ENCODE peak calls at places on chromosomes 6 and 20, in nine cellular contexts. One of them, this sample, is unnamed.

GRCh38 chr6:1402369-1402768 is 13.0 kb downstream of the FOXF2 start:
- DNase-seq in upper lobe of right lung: no peak
- DNase-seq in left ventricle myocardium inferior: no peak
- DNase-seq in CD8-positive, alpha-beta memory T cell: no peak
- DNase-seq in OCI-LY7: no peak
- DNase-seq in Caco-2: no peak
- DNase-seq in pancreas: no peak
- DNase-seq in adrenal gland: no peak
- DNase-seq in mesendoderm: no peak
- DNase-seq in this sample: no peak

GRCh38 chr20:47765715-47766594 is 19.3 kb downstream of the SULF2 start:
- DNase-seq in upper lobe of right lung: no peak
- DNase-seq in left ventricle myocardium inferior: no peak
- DNase-seq in CD8-positive, alpha-beta memory T cell: no peak
- DNase-seq in OCI-LY7: no peak
- DNase-seq in Caco-2: no peak
- DNase-seq in pancreas: no peak
- DNase-seq in adrenal gland: no peak
- DNase-seq in mesendoderm: peak; percentile 82
- DNase-seq in this sample: no peak

GRCh38 chr6:75882734-75883133 is 133.7 kb downstream of the MYO6 start:
- DNase-seq in upper lobe of right lung: no peak
- DNase-seq in left ventricle myocardium inferior: no peak
- DNase-seq in CD8-positive, alpha-beta memory T cell: no peak
- DNase-seq in OCI-LY7: no peak
- DNase-seq in Caco-2: no peak
- DNase-seq in pancreas: no peak
- DNase-seq in adrenal gland: no peak
- DNase-seq in mesendoderm: no peak
- DNase-seq in this sample: no peak

GRCh38 chr6:148392611-148393160 is 50.0 kb downstream of the SASH1 start:
- DNase-seq in upper lobe of right lung: no peak
- DNase-seq in left ventricle myocardium inferior: no peak
- DNase-seq in CD8-positive, alpha-beta memory T cell: no peak
- DNase-seq in OCI-LY7: no peak
- DNase-seq in Caco-2: no peak
- DNase-seq in pancreas: no peak
- DNase-seq in adrenal gland: no peak
- DNase-seq in mesendoderm: no peak
- DNase-seq in this sample: no peak

GRCh38 chr20:19701449-19701848 is 56.6 kb upstream of the RIN2 start:
- DNase-seq in upper lobe of right lung: no peak
- DNase-seq in left ventricle myocardium inferior: no peak
- DNase-seq in CD8-positive, alpha-beta memory T cell: no peak
- DNase-seq in OCI-LY7: peak; percentile 74
- DNase-seq in Caco-2: no peak
- DNase-seq in pancreas: no peak
- DNase-seq in adrenal gland: no peak
- DNase-seq in mesendoderm: no peak
- DNase-seq in this sample: no peak

GRCh38 chr6:84768442-84769174 is 4.2 kb upstream of the TBX18 start:
- DNase-seq in upper lobe of right lung: no peak
- DNase-seq in left ventricle myocardium inferior: no peak
- DNase-seq in CD8-positive, alpha-beta memory T cell: no peak
- DNase-seq in OCI-LY7: no peak
- DNase-seq in Caco-2: no peak
- DNase-seq in pancreas: no peak
- DNase-seq in adrenal gland: no peak
- DNase-seq in mesendoderm: peak; percentile 72
- DNase-seq in this sample: no peak

GRCh38 chr6:44262467-44263356 is 2.6 kb downstream of the NFKBIE start:
- DNase-seq in upper lobe of right lung: no peak
- DNase-seq in left ventricle myocardium inferior: no peak
- DNase-seq in CD8-positive, alpha-beta memory T cell: no peak
- DNase-seq in OCI-LY7: no peak
- DNase-seq in Caco-2: no peak
- DNase-seq in pancreas: no peak
- DNase-seq in adrenal gland: no peak
- DNase-seq in mesendoderm: no peak
- DNase-seq in this sample: no peak

GRCh38 chr6:47308223-47308567 is 1.5 kb downstream of the TNFRSF21 start:
- DNase-seq in upper lobe of right lung: no peak
- DNase-seq in left ventricle myocardium inferior: no peak
- DNase-seq in CD8-positive, alpha-beta memory T cell: no peak
- DNase-seq in OCI-LY7: peak; percentile 51
- DNase-seq in Caco-2: no peak
- DNase-seq in pancreas: no peak
- DNase-seq in adrenal gland: no peak
- DNase-seq in mesendoderm: no peak
- DNase-seq in this sample: no peak

GRCh38 chr20:59743767-59744485 is 139.6 kb downstream of the PHACTR3 start:
- DNase-seq in upper lobe of right lung: no peak
- DNase-seq in left ventricle myocardium inferior: no peak
- DNase-seq in CD8-positive, alpha-beta memory T cell: no peak
- DNase-seq in OCI-LY7: peak; percentile 3
- DNase-seq in Caco-2: peak; percentile 71
- DNase-seq in pancreas: no peak
- DNase-seq in adrenal gland: no peak
- DNase-seq in mesendoderm: peak; percentile 34
- DNase-seq in this sample: no peak

GRCh38 chr6:75283907-75284284 is 696 bp downstream of the TMEM30A start:
- DNase-seq in upper lobe of right lung: no peak
- DNase-seq in left ventricle myocardium inferior: no peak
- DNase-seq in CD8-positive, alpha-beta memory T cell: peak; percentile 2
- DNase-seq in OCI-LY7: peak; percentile 17
- DNase-seq in Caco-2: no peak
- DNase-seq in pancreas: no peak
- DNase-seq in adrenal gland: no peak
- DNase-seq in mesendoderm: peak; percentile 16
- DNase-seq in this sample: no peak

GRCh38 chr6:140636237-140636636 is 1261.8 kb upstream of the CITED2 start:
- DNase-seq in upper lobe of right lung: no peak
- DNase-seq in left ventricle myocardium inferior: no peak
- DNase-seq in CD8-positive, alpha-beta memory T cell: no peak
- DNase-seq in OCI-LY7: no peak
- DNase-seq in Caco-2: no peak
- DNase-seq in pancreas: no peak
- DNase-seq in adrenal gland: no peak
- DNase-seq in mesendoderm: no peak
- DNase-seq in this sample: no peak

GRCh38 chr6:85576479-85576878 is 17.2 kb downstream of the SNX14 start:
- DNase-seq in upper lobe of right lung: no peak
- DNase-seq in left ventricle myocardium inferior: no peak
- DNase-seq in CD8-positive, alpha-beta memory T cell: no peak
- DNase-seq in OCI-LY7: no peak
- DNase-seq in Caco-2: no peak
- DNase-seq in pancreas: no peak
- DNase-seq in adrenal gland: no peak
- DNase-seq in mesendoderm: no peak
- DNase-seq in this sample: no peak

GRCh38 chr6:107124934-107125348 is 9.6 kb upstream of the BEND3 start:
- DNase-seq in upper lobe of right lung: no peak
- DNase-seq in left ventricle myocardium inferior: no peak
- DNase-seq in CD8-positive, alpha-beta memory T cell: no peak
- DNase-seq in OCI-LY7: peak; percentile 73
- DNase-seq in Caco-2: no peak
- DNase-seq in pancreas: peak; percentile 9
- DNase-seq in adrenal gland: no peak
- DNase-seq in mesendoderm: peak; percentile 44
- DNase-seq in this sample: no peak

GRCh38 chr20:48812600-48813445 is 15.0 kb downstream of the PREX1 start:
- DNase-seq in upper lobe of right lung: no peak
- DNase-seq in left ventricle myocardium inferior: no peak
- DNase-seq in CD8-positive, alpha-beta memory T cell: no peak
- DNase-seq in OCI-LY7: no peak
- DNase-seq in Caco-2: no peak
- DNase-seq in pancreas: no peak
- DNase-seq in adrenal gland: no peak
- DNase-seq in mesendoderm: no peak
- DNase-seq in this sample: no peak

GRCh38 chr20:48815537-48815936 is 12.3 kb downstream of the PREX1 start:
- DNase-seq in upper lobe of right lung: no peak
- DNase-seq in left ventricle myocardium inferior: no peak
- DNase-seq in CD8-positive, alpha-beta memory T cell: no peak
- DNase-seq in OCI-LY7: peak; percentile 48
- DNase-seq in Caco-2: no peak
- DNase-seq in pancreas: no peak
- DNase-seq in adrenal gland: no peak
- DNase-seq in mesendoderm: no peak
- DNase-seq in this sample: no peak

GRCh38 chr20:48813930-48814546 is 13.8 kb downstream of the PREX1 start:
- DNase-seq in upper lobe of right lung: no peak
- DNase-seq in left ventricle myocardium inferior: no peak
- DNase-seq in CD8-positive, alpha-beta memory T cell: no peak
- DNase-seq in OCI-LY7: no peak
- DNase-seq in Caco-2: no peak
- DNase-seq in pancreas: no peak
- DNase-seq in adrenal gland: no peak
- DNase-seq in mesendoderm: no peak
- DNase-seq in this sample: no peak

GRCh38 chr20:48814633-48815032 is 13.2 kb downstream of the PREX1 start:
- DNase-seq in upper lobe of right lung: no peak
- DNase-seq in left ventricle myocardium inferior: no peak
- DNase-seq in CD8-positive, alpha-beta memory T cell: no peak
- DNase-seq in OCI-LY7: no peak
- DNase-seq in Caco-2: no peak
- DNase-seq in pancreas: no peak
- DNase-seq in adrenal gland: no peak
- DNase-seq in mesendoderm: no peak
- DNase-seq in this sample: no peak

DNA sequence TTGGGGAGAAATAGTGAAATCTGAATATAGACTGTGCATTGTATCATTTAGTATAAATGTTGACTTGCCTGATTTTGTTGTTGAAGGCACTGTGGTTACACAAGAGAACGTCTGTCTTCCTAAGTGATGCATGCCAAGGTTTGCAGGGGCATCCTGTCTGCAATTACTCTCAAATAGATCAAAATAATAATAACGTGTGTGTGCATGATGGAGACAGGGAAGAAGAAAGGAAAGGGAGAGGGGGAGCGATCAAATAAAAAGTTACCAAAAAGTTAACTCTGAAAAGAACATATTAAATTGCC is 14.4 kb downstream of the PREX1 start:
- DNase-seq in upper lobe of right lung: no peak
- DNase-seq in left ventricle myocardium inferior: no peak
- DNase-seq in CD8-positive, alpha-beta memory T cell: no peak
- DNase-seq in OCI-LY7: no peak
- DNase-seq in Caco-2: no peak
- DNase-seq in pancreas: no peak
- DNase-seq in adrenal gland: no peak
- DNase-seq in mesendoderm: no peak
- DNase-seq in this sample: no peak
- H3K4me1 ChIP-seq in upper lobe of right lung: peaks cover 41% of the 10 kb centered on the region
- H3K4me1 ChIP-seq in left ventricle myocardium inferior: peaks cover 35% of the 10 kb centered on the region
- H3K4me1 ChIP-seq in CD8-positive, alpha-beta memory T cell: peaks cover 81% of the 10 kb centered on the region
- H3K4me1 ChIP-seq in OCI-LY7: peaks cover 43% of the 10 kb centered on the region
- H3K4me1 ChIP-seq in Caco-2: peaks cover 5% of the 10 kb centered on the region
- H3K4me1 ChIP-seq in pancreas: no peaks in the 10 kb centered on the region
- H3K4me1 ChIP-seq in adrenal gland: peaks cover 41% of the 10 kb centered on the region
- H3K4me1 ChIP-seq in mesendoderm: peaks cover 1% of the 10 kb centered on the region
- H3K4me1 ChIP-seq in this sample: peaks cover 88% of the 10 kb centered on the region

GRCh38 chr20:63009044-63009961 is 2.5 kb upstream of the BHLHE23 start:
- DNase-seq in upper lobe of right lung: peak; percentile 88
- DNase-seq in left ventricle myocardium inferior: peak; percentile 73
- DNase-seq in CD8-positive, alpha-beta memory T cell: peak; percentile 76
- DNase-seq in OCI-LY7: peak; percentile 75
- DNase-seq in Caco-2: peak; percentile 89
- DNase-seq in pancreas: peak; percentile 93
- DNase-seq in adrenal gland: peak; percentile 58
- DNase-seq in mesendoderm: peak; percentile 67
- DNase-seq in this sample: peak; percentile 79

GRCh38 chr20:63007472-63007721 is 633 bp upstream of the BHLHE23 start:
- DNase-seq in upper lobe of right lung: no peak
- DNase-seq in left ventricle myocardium inferior: no peak
- DNase-seq in CD8-positive, alpha-beta memory T cell: no peak
- DNase-seq in OCI-LY7: no peak
- DNase-seq in Caco-2: no peak
- DNase-seq in pancreas: no peak
- DNase-seq in adrenal gland: no peak
- DNase-seq in mesendoderm: no peak
- DNase-seq in this sample: no peak

GRCh38 chr20:63007722-63008488 is 1.1 kb upstream of the BHLHE23 start:
- DNase-seq in upper lobe of right lung: no peak
- DNase-seq in left ventricle myocardium inferior: no peak
- DNase-seq in CD8-positive, alpha-beta memory T cell: no peak
- DNase-seq in OCI-LY7: no peak
- DNase-seq in Caco-2: no peak
- DNase-seq in pancreas: no peak
- DNase-seq in adrenal gland: no peak
- DNase-seq in mesendoderm: peak; percentile 33
- DNase-seq in this sample: no peak

GRCh38 chr20:63009988-63010769 is 3.4 kb upstream of the BHLHE23 start:
- DNase-seq in upper lobe of right lung: no peak
- DNase-seq in left ventricle myocardium inferior: no peak
- DNase-seq in CD8-positive, alpha-beta memory T cell: peak; percentile 58
- DNase-seq in OCI-LY7: no peak
- DNase-seq in Caco-2: no peak
- DNase-seq in pancreas: no peak
- DNase-seq in adrenal gland: no peak
- DNase-seq in mesendoderm: no peak
- DNase-seq in this sample: peak; percentile 54

GRCh38 chr20:63008541-63009043 is 1.8 kb upstream of the BHLHE23 start:
- DNase-seq in upper lobe of right lung: no peak
- DNase-seq in left ventricle myocardium inferior: no peak
- DNase-seq in CD8-positive, alpha-beta memory T cell: no peak
- DNase-seq in OCI-LY7: no peak
- DNase-seq in Caco-2: no peak
- DNase-seq in pancreas: no peak
- DNase-seq in adrenal gland: no peak
- DNase-seq in mesendoderm: no peak
- DNase-seq in this sample: peak; percentile 16
- H3K4me3 ChIP-seq in upper lobe of right lung: no peak overlapping the region
- H3K4me3 ChIP-seq in left ventricle myocardium inferior: peak overlapping the region; percentile 40
- H3K4me3 ChIP-seq in CD8-positive, alpha-beta memory T cell: no peak overlapping the region
- H3K4me3 ChIP-seq in OCI-LY7: no peak overlapping the region
- H3K4me3 ChIP-seq in Caco-2: no peak overlapping the region
- H3K4me3 ChIP-seq in pancreas: no peak overlapping the region
- H3K4me3 ChIP-seq in adrenal gland: no peak overlapping the region
- H3K4me3 ChIP-seq in mesendoderm: no peak overlapping the region
- H3K4me3 ChIP-seq in this sample: peak overlapping the region; percentile 55

DNA sequence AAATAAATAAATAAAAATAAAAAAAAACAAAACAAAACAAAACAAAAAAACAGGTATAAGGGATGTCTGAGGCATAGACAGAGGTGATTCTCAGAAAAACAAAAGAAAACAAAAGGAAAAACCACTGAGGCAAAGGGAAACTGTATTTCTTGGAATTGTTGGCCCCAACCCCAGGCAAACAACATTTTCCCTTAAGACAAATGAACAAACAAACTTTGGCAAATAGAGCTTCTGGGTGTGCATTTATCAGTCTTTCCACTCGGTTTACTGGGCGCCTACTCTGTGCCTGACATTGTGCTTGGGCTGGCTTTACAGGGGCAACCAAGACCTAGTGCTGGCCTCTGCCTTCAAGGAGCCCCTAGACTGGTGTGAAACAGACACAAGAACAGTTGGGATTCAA is 33.7 kb upstream of the IER3 start:
- DNase-seq in upper lobe of right lung: no peak
- DNase-seq in left ventricle myocardium inferior: no peak
- DNase-seq in CD8-positive, alpha-beta memory T cell: no peak
- DNase-seq in OCI-LY7: no peak
- DNase-seq in Caco-2: no peak
- DNase-seq in pancreas: no peak
- DNase-seq in adrenal gland: no peak
- DNase-seq in mesendoderm: no peak
- DNase-seq in this sample: no peak
- H3K4me1 ChIP-seq in upper lobe of right lung: peaks cover 52% of the 10 kb centered on the region
- H3K4me1 ChIP-seq in left ventricle myocardium inferior: peaks cover 62% of the 10 kb centered on the region
- H3K4me1 ChIP-seq in CD8-positive, alpha-beta memory T cell: peaks cover 25% of the 10 kb centered on the region
- H3K4me1 ChIP-seq in OCI-LY7: no peaks in the 10 kb centered on the region
- H3K4me1 ChIP-seq in Caco-2: peaks cover 11% of the 10 kb centered on the region
- H3K4me1 ChIP-seq in pancreas: peaks cover 39% of the 10 kb centered on the region
- H3K4me1 ChIP-seq in adrenal gland: peaks cover 54% of the 10 kb centered on the region
- H3K4me1 ChIP-seq in mesendoderm: peaks cover 4% of the 10 kb centered on the region
- H3K4me1 ChIP-seq in this sample: peaks cover 11% of the 10 kb centered on the region

GRCh38 chr6:35486005-35486925 is 10.6 kb downstream of the TEAD3 start:
- DNase-seq in upper lobe of right lung: peak; percentile 91
- DNase-seq in left ventricle myocardium inferior: peak; percentile 36
- DNase-seq in CD8-positive, alpha-beta memory T cell: no peak
- DNase-seq in OCI-LY7: no peak
- DNase-seq in Caco-2: peak; percentile 94
- DNase-seq in pancreas: peak; percentile 79
- DNase-seq in adrenal gland: no peak
- DNase-seq in mesendoderm: peak; percentile 93
- DNase-seq in this sample: no peak
- H3K4me3 ChIP-seq in upper lobe of right lung: peak overlapping the region; percentile 21
- H3K4me3 ChIP-seq in left ventricle myocardium inferior: peak overlapping the region; percentile 54
- H3K4me3 ChIP-seq in CD8-positive, alpha-beta memory T cell: no peak overlapping the region
- H3K4me3 ChIP-seq in OCI-LY7: no peak overlapping the region
- H3K4me3 ChIP-seq in Caco-2: peak overlapping the region; percentile 34
- H3K4me3 ChIP-seq in pancreas: no peak overlapping the region
- H3K4me3 ChIP-seq in adrenal gland: no peak overlapping the region
- H3K4me3 ChIP-seq in mesendoderm: no peak overlapping the region
- H3K4me3 ChIP-seq in this sample: no peak overlapping the region

This sample was measured in CD8-positive, alpha-beta T cell.